ENCODE peak calls at places on chromosomes 6 and 20, in six cellular contexts. One of them, this sample, is unnamed. For H3K9me2, the result is how much of the 10 kb centered on the place peaks cover.

GRCh38 chr6:11585426-11586016 is 48.0 kb downstream of the TMEM170B start:
- DNase-seq in hepatocyte: peak
- DNase-seq in PC-9: peak
- DNase-seq in PC-3: peak
- DNase-seq in GM23338: peak
- DNase-seq in MM.1S: peak
- DNase-seq in this sample: peak

GRCh38 chr6:43016935-43017334 is 2.9 kb downstream of the KLHDC3 start:
- DNase-seq in MM.1S: no peak
- DNase-seq in PC-9: no peak
- DNase-seq in hepatocyte: no peak
- DNase-seq in PC-3: no peak
- DNase-seq in GM23338: no peak
- DNase-seq in this sample: peak

GRCh38 chr6:85163553-85163952 is 286.3 kb upstream of the NT5E start:
- DNase-seq in PC-9: no peak
- DNase-seq in MM.1S: no peak
- DNase-seq in hepatocyte: no peak
- DNase-seq in PC-3: no peak
- DNase-seq in GM23338: no peak
- DNase-seq in this sample: no peak

GRCh38 chr6:33416386-33417126 is 1.4 kb downstream of the CUTA start:
- DNase-seq in PC-9: no peak
- DNase-seq in PC-3: no peak
- DNase-seq in hepatocyte: no peak
- DNase-seq in MM.1S: no peak
- DNase-seq in GM23338: no peak
- DNase-seq in this sample: no peak

GRCh38 chr6:112903361-112903760 is 556.2 kb downstream of the RFPL4B start:
- DNase-seq in GM23338: no peak
- DNase-seq in PC-9: no peak
- DNase-seq in MM.1S: no peak
- DNase-seq in PC-3: no peak
- DNase-seq in hepatocyte: no peak
- DNase-seq in this sample: no peak

GRCh38 chr6:90231308-90231707 is 65.3 kb downstream of the BACH2 start:
- DNase-seq in MM.1S: no peak
- DNase-seq in PC-3: no peak
- DNase-seq in GM23338: no peak
- DNase-seq in hepatocyte: no peak
- DNase-seq in PC-9: no peak
- DNase-seq in this sample: no peak

GRCh38 chr6:100458841-100459154 is 5.9 kb downstream of the SIM1 start:
- DNase-seq in GM23338: no peak
- DNase-seq in hepatocyte: no peak
- DNase-seq in PC-9: no peak
- DNase-seq in PC-3: no peak
- DNase-seq in MM.1S: no peak
- DNase-seq in this sample: no peak

GRCh38 chr20:24910461-24910860 is 38.6 kb upstream of the CST7 start:
- DNase-seq in PC-9: no peak
- DNase-seq in MM.1S: no peak
- DNase-seq in PC-3: no peak
- DNase-seq in GM23338: no peak
- DNase-seq in hepatocyte: no peak
- DNase-seq in this sample: no peak

GRCh38 chr6:100453701-100454521 is 10.8 kb downstream of the SIM1 start:
- DNase-seq in MM.1S: no peak
- DNase-seq in hepatocyte: no peak
- DNase-seq in PC-9: no peak
- DNase-seq in PC-3: peak
- DNase-seq in GM23338: peak
- DNase-seq in this sample: no peak

GRCh38 chr20:51454250-51454865 is 88.2 kb downstream of the NFATC2 start:
- DNase-seq in GM23338: no peak
- DNase-seq in PC-9: no peak
- DNase-seq in PC-3: no peak
- DNase-seq in MM.1S: no peak
- DNase-seq in hepatocyte: no peak
- DNase-seq in this sample: no peak

GRCh38 chr20:51452091-51452613 is 90.4 kb downstream of the NFATC2 start:
- DNase-seq in PC-3: no peak
- DNase-seq in GM23338: no peak
- DNase-seq in hepatocyte: no peak
- DNase-seq in MM.1S: no peak
- DNase-seq in PC-9: no peak
- DNase-seq in this sample: no peak

GRCh38 chr20:51450984-51451383 is 91.5 kb downstream of the NFATC2 start:
- DNase-seq in hepatocyte: no peak
- DNase-seq in PC-3: no peak
- DNase-seq in GM23338: no peak
- DNase-seq in MM.1S: no peak
- DNase-seq in PC-9: no peak
- DNase-seq in this sample: peak

GRCh38 chr20:51451484-51451883 is 91.0 kb downstream of the NFATC2 start:
- DNase-seq in MM.1S: no peak
- DNase-seq in PC-3: no peak
- DNase-seq in hepatocyte: no peak
- DNase-seq in PC-9: no peak
- DNase-seq in GM23338: no peak
- DNase-seq in this sample: no peak

DNA sequence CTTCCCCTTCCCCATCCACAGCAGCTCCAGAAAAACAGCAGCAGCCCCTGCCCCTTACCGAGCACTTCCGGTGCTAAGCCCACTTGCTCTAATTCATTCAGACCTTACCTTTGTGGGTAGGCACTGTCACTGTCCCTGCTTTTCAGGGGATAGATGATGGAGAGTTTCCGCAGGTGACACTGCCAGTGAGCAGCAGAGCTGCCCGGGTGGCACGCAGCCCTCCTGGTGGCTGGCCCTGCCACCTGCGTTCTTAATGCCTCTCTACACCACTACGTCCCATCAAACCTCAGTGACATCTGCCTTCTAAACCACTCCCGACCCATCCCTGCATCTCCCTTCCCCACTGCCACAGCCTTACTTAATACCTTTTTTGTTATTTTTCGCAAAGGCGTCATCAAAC is 89.8 kb downstream of the NFATC2 start:
- DNase-seq in MM.1S: no peak
- DNase-seq in hepatocyte: no peak
- DNase-seq in PC-3: no peak
- DNase-seq in PC-9: no peak
- DNase-seq in GM23338: no peak
- DNase-seq in this sample: no peak
- H3K9me2 ChIP-seq in MM.1S: under half
- H3K9me2 ChIP-seq in hepatocyte: under half
- H3K9me2 ChIP-seq in PC-3: under half
- H3K9me2 ChIP-seq in PC-9: under half
- H3K9me2 ChIP-seq in GM23338: under half
- H3K9me2 ChIP-seq in this sample: under half

GRCh38 chr20:22554391-22554790 is 30.0 kb downstream of the FOXA2 start:
- DNase-seq in MM.1S: no peak
- DNase-seq in PC-9: no peak
- DNase-seq in GM23338: no peak
- DNase-seq in hepatocyte: no peak
- DNase-seq in PC-3: no peak
- DNase-seq in this sample: no peak

GRCh38 chr20:22559711-22560305 is 24.6 kb downstream of the FOXA2 start:
- DNase-seq in GM23338: no peak
- DNase-seq in hepatocyte: no peak
- DNase-seq in MM.1S: no peak
- DNase-seq in PC-3: no peak
- DNase-seq in PC-9: no peak
- DNase-seq in this sample: no peak

GRCh38 chr20:22557403-22558276 is 26.7 kb downstream of the FOXA2 start:
- DNase-seq in MM.1S: no peak
- DNase-seq in PC-9: no peak
- DNase-seq in GM23338: no peak
- DNase-seq in PC-3: no peak
- DNase-seq in hepatocyte: no peak
- DNase-seq in this sample: no peak

GRCh38 chr20:22555791-22556564 is 28.4 kb downstream of the FOXA2 start:
- DNase-seq in PC-9: no peak
- DNase-seq in MM.1S: no peak
- DNase-seq in PC-3: no peak
- DNase-seq in hepatocyte: no peak
- DNase-seq in GM23338: no peak
- DNase-seq in this sample: no peak

DNA sequence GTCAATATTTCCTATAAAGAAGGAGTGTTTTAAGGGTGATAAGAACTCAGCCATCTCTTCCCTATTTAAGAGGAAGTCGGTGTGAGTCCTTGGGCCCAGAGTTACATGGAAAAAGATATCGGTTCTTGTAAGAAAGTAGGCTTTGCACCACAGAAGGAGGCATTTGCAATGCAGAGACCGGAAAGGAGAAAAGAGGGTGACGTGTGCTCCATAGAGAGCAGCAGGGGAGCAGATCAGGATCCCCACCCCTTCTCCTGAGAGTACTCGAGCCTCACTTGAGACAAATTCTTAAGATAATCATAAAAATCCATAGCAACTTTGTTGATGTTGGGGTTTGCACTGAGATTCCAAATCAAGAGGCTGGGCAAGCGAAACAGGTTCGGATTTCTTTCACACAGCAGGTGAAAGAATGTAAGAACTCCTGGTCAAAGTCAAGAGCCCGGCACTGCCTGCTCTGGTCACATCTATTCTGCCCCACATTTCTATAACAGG is 27.8 kb downstream of the FOXA2 start:
- DNase-seq in MM.1S: no peak
- DNase-seq in hepatocyte: no peak
- DNase-seq in PC-3: no peak
- DNase-seq in GM23338: no peak
- DNase-seq in PC-9: no peak
- DNase-seq in this sample: peak
- H3K4me2 ChIP-seq in MM.1S: no peak
- H3K4me2 ChIP-seq in hepatocyte: no peak
- H3K4me2 ChIP-seq in PC-3: no peak
- H3K4me2 ChIP-seq in GM23338: peak
- H3K4me2 ChIP-seq in PC-9: no peak
- H3K4me2 ChIP-seq in this sample: no peak

GRCh38 chr20:36654506-36654905 is 8.5 kb upstream of the SLA2 start:
- DNase-seq in GM23338: no peak
- DNase-seq in MM.1S: no peak
- DNase-seq in PC-3: no peak
- DNase-seq in PC-9: no peak
- DNase-seq in hepatocyte: no peak
- DNase-seq in this sample: no peak
- H3K27ac ChIP-seq in GM23338: no peak
- H3K27ac ChIP-seq in MM.1S: no peak
- H3K27ac ChIP-seq in PC-3: no peak
- H3K27ac ChIP-seq in PC-9: no peak
- H3K27ac ChIP-seq in hepatocyte: no peak
- H3K27ac ChIP-seq in this sample: no peak

GRCh38 chr6:62119401-62119800 is 166.6 kb downstream of the KHDRBS2 start:
- DNase-seq in PC-9: no peak
- DNase-seq in MM.1S: no peak
- DNase-seq in hepatocyte: no peak
- DNase-seq in PC-3: no peak
- DNase-seq in GM23338: no peak
- DNase-seq in this sample: no peak
- H3K9me2 ChIP-seq in PC-9: under half
- H3K9me2 ChIP-seq in MM.1S: under half
- H3K9me2 ChIP-seq in hepatocyte: under half
- H3K9me2 ChIP-seq in PC-3: under half
- H3K9me2 ChIP-seq in GM23338: under half
- H3K9me2 ChIP-seq in this sample: under half

GRCh38 chr20:62813588-62813987 is 3.3 kb upstream of the COL9A3 start:
- DNase-seq in hepatocyte: no peak
- DNase-seq in PC-9: no peak
- DNase-seq in MM.1S: no peak
- DNase-seq in GM23338: no peak
- DNase-seq in PC-3: no peak
- DNase-seq in this sample: no peak

GRCh38 chr20:62811720-62812119 is 5.1 kb upstream of the COL9A3 start:
- DNase-seq in PC-3: no peak
- DNase-seq in hepatocyte: no peak
- DNase-seq in MM.1S: no peak
- DNase-seq in PC-9: no peak
- DNase-seq in GM23338: no peak
- DNase-seq in this sample: no peak

GRCh38 chr20:62812181-62812906 is 4.5 kb upstream of the COL9A3 start:
- DNase-seq in PC-3: no peak
- DNase-seq in hepatocyte: no peak
- DNase-seq in MM.1S: no peak
- DNase-seq in GM23338: no peak
- DNase-seq in PC-9: no peak
- DNase-seq in this sample: no peak

GRCh38 chr20:62814060-62814708 is 2.7 kb upstream of the COL9A3 start:
- DNase-seq in PC-9: no peak
- DNase-seq in PC-3: no peak
- DNase-seq in MM.1S: no peak
- DNase-seq in hepatocyte: no peak
- DNase-seq in GM23338: no peak
- DNase-seq in this sample: peak

GRCh38 chr20:62812907-62813200 is 4.0 kb upstream of the COL9A3 start:
- DNase-seq in hepatocyte: no peak
- DNase-seq in PC-3: no peak
- DNase-seq in PC-9: no peak
- DNase-seq in GM23338: no peak
- DNase-seq in MM.1S: no peak
- DNase-seq in this sample: no peak
- H3K4me2 ChIP-seq in hepatocyte: no peak
- H3K4me2 ChIP-seq in PC-3: no peak
- H3K4me2 ChIP-seq in PC-9: no peak
- H3K4me2 ChIP-seq in GM23338: no peak
- H3K4me2 ChIP-seq in MM.1S: no peak
- H3K4me2 ChIP-seq in this sample: no peak

GRCh38 chr6:162140453-162140852 is 587.1 kb downstream of the PRKN start:
- DNase-seq in hepatocyte: no peak
- DNase-seq in PC-3: no peak
- DNase-seq in PC-9: no peak
- DNase-seq in MM.1S: no peak
- DNase-seq in GM23338: no peak
- DNase-seq in this sample: no peak
- H3K27ac ChIP-seq in hepatocyte: no peak
- H3K27ac ChIP-seq in PC-3: no peak
- H3K27ac ChIP-seq in PC-9: no peak
- H3K27ac ChIP-seq in MM.1S: no peak
- H3K27ac ChIP-seq in GM23338: no peak
- H3K27ac ChIP-seq in this sample: no peak

GRCh38 chr6:75301537-75301936 is 16.9 kb upstream of the TMEM30A start:
- DNase-seq in MM.1S: no peak
- DNase-seq in GM23338: no peak
- DNase-seq in PC-9: no peak
- DNase-seq in PC-3: no peak
- DNase-seq in hepatocyte: no peak
- DNase-seq in this sample: no peak
- H3K9me2 ChIP-seq in MM.1S: under half
- H3K9me2 ChIP-seq in GM23338: under half
- H3K9me2 ChIP-seq in PC-9: under half
- H3K9me2 ChIP-seq in PC-3: under half
- H3K9me2 ChIP-seq in hepatocyte: under half
- H3K9me2 ChIP-seq in this sample: under half